ENCODE peak calls at places on chromosomes 4 and X, in eight cellular contexts. K, E, L, G, N, X, V and H are unnamed samples.

GRCh38 chr4:10098770-10099139 is 17.8 kb downstream of the WDR1 start:
- DNase-seq in E (no peak), K (no peak), L (peak; percentile 54), X (no peak), N (no peak), G (no peak), V (peak; percentile 62), H (no peak)

GRCh38 chr4:78065514-78066192 is 8.5 kb downstream of the FRAS1 start:
- DNase-seq in G (no peak), K (no peak), V (no peak), E (no peak), X (no peak), N (no peak), L (no peak), H (no peak)

GRCh38 chr4:2402941-2403340 is 15.5 kb downstream of the ZFYVE28 start:
- DNase-seq in X (no peak), V (no peak), G (no peak), N (no peak), K (no peak), E (no peak), L (no peak), H (no peak)

GRCh38 chrX:19342331-19342906 is 1.3 kb upstream of the PDHA1 start:
- DNase-seq in X (no peak), V (no peak), N (no peak), L (no peak), E (no peak), G (no peak), K (no peak), H (no peak)

GRCh38 chr4:7146059-7146763 is 46.1 kb upstream of the SORCS2 start:
- DNase-seq in X (no peak), L (no peak), V (no peak), N (no peak), G (no peak), E (no peak), K (no peak), H (no peak)

GRCh38 chr4:155908187-155909139 is 5.0 kb downstream of the TDO2 start:
- DNase-seq in L (no peak), X (no peak), K (no peak), V (no peak), G (peak; percentile 64), E (no peak), N (no peak), H (no peak)

GRCh38 chrX:42615161-42615563 is 162.8 kb downstream of the PPP1R2C start:
- DNase-seq in E (no peak), K (peak; percentile 5), G (no peak), V (no peak), L (no peak), N (peak; percentile 36), X (no peak), H (no peak)

GRCh38 chr4:17535906-17536305 is 20.9 kb downstream of the CLRN2 start:
- DNase-seq in E (no peak), N (no peak), V (no peak), L (no peak), K (peak; percentile 10), G (no peak), X (no peak), H (no peak)

GRCh38 chr4:40395166-40395900 is 60.2 kb downstream of the CHRNA9 start:
- DNase-seq in G (peak; percentile 42), L (no peak), E (no peak), K (no peak), N (no peak), V (no peak), X (peak; percentile 41), H (no peak)

GRCh38 chrX:115560211-115560977 is 580 bp upstream of the PLS3 start:
- DNase-seq in X (no peak), E (no peak), N (no peak), L (no peak), G (no peak), K (no peak), V (no peak), H (no peak)

GRCh38 chr4:139910106-139910505 is 243.9 kb downstream of the MAML3 start:
- DNase-seq in L (no peak), E (no peak), K (no peak), X (no peak), G (no peak), V (no peak), N (no peak), H (no peak)

GRCh38 chr4:110612631-110613269 is 10.1 kb downstream of the PITX2 start:
- DNase-seq in X (no peak), G (no peak), K (no peak), E (no peak), V (no peak), N (no peak), L (no peak), H (no peak)

GRCh38 chrX:84219551-84219950 is 31.6 kb upstream of the RPS6KA6 start:
- DNase-seq in N (no peak), V (no peak), L (no peak), X (no peak), K (no peak), G (no peak), E (no peak), H (no peak)

GRCh38 chrX:80879916-80880315 is 70.2 kb upstream of the BRWD3 start:
- DNase-seq in G (no peak), V (no peak), K (no peak), E (no peak), L (no peak), N (no peak), X (no peak), H (no peak)

GRCh38 chr4:28787947-28788346 is 1927.3 kb downstream of the STIM2 start:
- DNase-seq in K (no peak), X (no peak), E (no peak), G (no peak), V (no peak), L (no peak), N (no peak), H (no peak)